ENCODE peak calls at places on chromosomes 4 and X, in seven cellular contexts. Y is colonic mucosa, D is DND-41, S is psoas muscle, L is Calu3, O is GM20000, G is fibroblast of the aortic adventitia. V is an unnamed sample.

GRCh38 chrX:15418041-15418706 is 34.0 kb upstream of the VEGFD start:
- DNase-seq in Y (no peak), D (no peak), S (no peak), L (no peak), O (no peak), G (peak), V (no peak)

GRCh38 chr4:40258624-40259023 is 61.8 kb downstream of the RHOH start:
- DNase-seq in Y (no peak), D (no peak), S (no peak), L (no peak), O (no peak), G (no peak), V (no peak)

GRCh38 chrX:24396236-24396929 is 35.9 kb downstream of the SUPT20HL1 start:
- DNase-seq in Y (no peak), D (no peak), S (no peak), L (no peak), O (no peak), G (peak), V (no peak)

GRCh38 chr4:48331577-48332340 is 9.6 kb upstream of the SLAIN2 start:
- DNase-seq in Y (no peak), D (no peak), S (no peak), L (no peak), O (no peak), G (peak), V (no peak)

GRCh38 chr4:105715692-105716278 is 7.2 kb downstream of the GSTCD start:
- DNase-seq in Y (no peak), D (no peak), S (no peak), L (no peak), O (peak), G (peak), V (no peak)

GRCh38 chr4:93983133-93983532 is 154.6 kb downstream of the ATOH1 start:
- DNase-seq in Y (no peak), D (no peak), S (no peak), L (no peak), O (peak), G (no peak), V (no peak)

GRCh38 chrX:11666180-11666579 is 460 bp upstream of the ARHGAP6 start:
- DNase-seq in Y (no peak), D (no peak), S (no peak), L (no peak), O (peak), G (no peak), V (no peak)

GRCh38 chrX:66635360-66635759 is 3.5 kb downstream of the EDA2R start:
- DNase-seq in Y (no peak), D (no peak), S (no peak), L (no peak), O (no peak), G (peak), V (no peak)

GRCh38 chrX:54640721-54641120 is 110.7 kb downstream of the GNL3L start:
- DNase-seq in Y (no peak), D (no peak), S (peak), L (no peak), O (no peak), G (no peak), V (no peak)

GRCh38 chr4:26992657-26993361 is 132.2 kb downstream of the STIM2 start:
- DNase-seq in Y (no peak), D (no peak), S (no peak), L (no peak), O (peak), G (peak), V (peak)

GRCh38 chr4:180296036-180296599 is 1947.1 kb upstream of the TENM3 start:
- DNase-seq in Y (no peak), D (no peak), S (no peak), L (no peak), O (no peak), G (no peak), V (no peak)

GRCh38 chr4:6917445-6918241 is 8.0 kb downstream of the TBC1D14 start:
- DNase-seq in Y (peak), D (no peak), S (peak), L (peak), O (peak), G (no peak), V (peak)

GRCh38 chr4:56468097-56468422 is 643 bp downstream of the SRP72 start:
- DNase-seq in Y (peak), D (peak), S (no peak), L (no peak), O (peak), G (no peak), V (no peak)

GRCh38 chr4:139988863-139989765 is 164.9 kb downstream of the MAML3 start:
- DNase-seq in Y (no peak), D (no peak), S (peak), L (peak), O (no peak), G (peak), V (peak)

GRCh38 chr4:81165853-81166430 is 49.1 kb downstream of the PRKG2 start:
- DNase-seq in Y (no peak), D (no peak), S (peak), L (no peak), O (no peak), G (peak), V (no peak)

GRCh38 chr4:60757986-60758385 is 442.1 kb upstream of the ADGRL3 start:
- DNase-seq in Y (no peak), D (no peak), S (no peak), L (no peak), O (no peak), G (peak), V (no peak)

GRCh38 chr4:137310593-137311490 is 221.5 kb downstream of the PCDH18 start:
- DNase-seq in Y (no peak), D (no peak), S (no peak), L (no peak), O (no peak), G (peak), V (no peak)

GRCh38 chrX:39967348-39967747 is 130.4 kb downstream of the BCOR start:
- DNase-seq in Y (no peak), D (no peak), S (no peak), L (no peak), O (no peak), G (no peak), V (no peak)

GRCh38 chrX:153684447-153685178 is 3.1 kb upstream of the SLC6A8 start:
- DNase-seq in Y (no peak), D (no peak), S (peak), L (no peak), O (no peak), G (no peak), V (no peak)

GRCh38 chrX:106718709-106719108 is 7.8 kb upstream of the RNF128 start:
- DNase-seq in Y (no peak), D (no peak), S (no peak), L (peak), O (no peak), G (no peak), V (no peak)

GRCh38 chrX:2374086-2374485 is 126.7 kb downstream of the DHRSX start:
- DNase-seq in Y (no peak), D (no peak), S (no peak), L (no peak), O (no peak), G (peak), V (no peak)

GRCh38 chr4:138845051-138845450 is 170.5 kb upstream of the NOCT start:
- DNase-seq in Y (no peak), D (no peak), S (no peak), L (no peak), O (no peak), G (no peak), V (no peak)

GRCh38 chrX:72714471-72714916 is 388 bp upstream of the PHKA1 start:
- DNase-seq in Y (peak), D (no peak), S (peak), L (peak), O (no peak), G (peak), V (peak)

GRCh38 chr4:98516042-98516440 is 142.4 kb downstream of the TSPAN5 start:
- DNase-seq in Y (no peak), D (no peak), S (no peak), L (no peak), O (no peak), G (peak), V (no peak)

GRCh38 chr4:14620567-14621138 is 381.6 kb upstream of the CPEB2 start:
- DNase-seq in Y (no peak), D (no peak), S (no peak), L (no peak), O (no peak), G (no peak), V (no peak)

GRCh38 chr4:184267206-184267608 is 49.5 kb upstream of the ENPP6 start:
- DNase-seq in Y (no peak), D (no peak), S (no peak), L (no peak), O (no peak), G (no peak), V (no peak)

GRCh38 chrX:4451591-4451990 is 738.1 kb upstream of the PRKX start:
- DNase-seq in Y (no peak), D (no peak), S (no peak), L (no peak), O (no peak), G (no peak), V (no peak)

GRCh38 chr4:15336410-15337184 is 91.2 kb upstream of the C1QTNF7 start:
- DNase-seq in Y (no peak), D (no peak), S (no peak), L (peak), O (no peak), G (no peak), V (no peak)

GRCh38 chr4:139904406-139904805 is 238.8 kb downstream of the MGST2 start:
- DNase-seq in Y (no peak), D (no peak), S (no peak), L (no peak), O (no peak), G (no peak), V (no peak)

GRCh38 chr4:168560184-168560834 is 63.5 kb downstream of the PALLD start:
- DNase-seq in Y (peak), D (no peak), S (no peak), L (peak), O (no peak), G (peak), V (no peak)

GRCh38 chr4:124018383-124019317 is 622.1 kb downstream of the SPRY1 start:
- DNase-seq in Y (no peak), D (no peak), S (peak), L (no peak), O (peak), G (peak), V (peak)

GRCh38 chr4:69323284-69323683 is 43.0 kb downstream of the UGT2B28 start:
- DNase-seq in Y (no peak), D (no peak), S (no peak), L (no peak), O (no peak), G (no peak), V (no peak)

GRCh38 chr4:69322055-69322454 is 41.8 kb downstream of the UGT2B28 start:
- DNase-seq in Y (no peak), D (no peak), S (no peak), L (no peak), O (no peak), G (peak), V (no peak)

DNA sequence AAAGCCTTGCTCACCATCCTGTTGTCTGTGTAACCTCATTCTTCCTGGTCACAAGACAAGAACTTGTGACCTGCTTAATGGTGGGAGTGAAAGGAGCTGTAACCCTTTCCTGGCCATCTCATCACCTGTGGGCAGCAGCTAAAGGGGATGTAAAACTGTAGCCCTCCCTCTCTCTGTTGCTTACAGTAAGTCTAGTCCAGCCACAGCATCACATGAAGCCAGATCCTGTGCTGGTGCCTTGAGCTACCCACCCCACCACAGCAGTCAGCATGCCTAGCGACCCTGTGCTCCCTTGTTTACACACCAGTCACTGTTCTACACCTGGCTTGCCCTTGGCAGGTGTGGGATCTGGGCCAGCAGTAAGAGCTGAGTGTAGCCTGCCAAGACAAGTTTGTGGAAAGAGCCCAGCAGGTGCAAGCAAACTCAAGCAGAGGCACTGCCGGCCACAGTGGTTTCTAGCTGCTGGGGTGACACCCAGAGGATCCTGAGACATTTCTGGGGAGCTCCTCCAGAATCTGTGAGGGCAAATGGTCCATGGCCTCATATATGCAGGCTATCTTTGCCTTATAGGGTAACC is 41.0 kb downstream of the UGT2B28 start:
- DNase-seq in Y (no peak), D (no peak), S (no peak), L (no peak), O (no peak), G (no peak), V (no peak)
- TF ChIP-seq CTCF in Y (no peak), D (no peak), S (no peak), L (no peak), O (no peak), G (no peak), V (no peak)

DNA sequence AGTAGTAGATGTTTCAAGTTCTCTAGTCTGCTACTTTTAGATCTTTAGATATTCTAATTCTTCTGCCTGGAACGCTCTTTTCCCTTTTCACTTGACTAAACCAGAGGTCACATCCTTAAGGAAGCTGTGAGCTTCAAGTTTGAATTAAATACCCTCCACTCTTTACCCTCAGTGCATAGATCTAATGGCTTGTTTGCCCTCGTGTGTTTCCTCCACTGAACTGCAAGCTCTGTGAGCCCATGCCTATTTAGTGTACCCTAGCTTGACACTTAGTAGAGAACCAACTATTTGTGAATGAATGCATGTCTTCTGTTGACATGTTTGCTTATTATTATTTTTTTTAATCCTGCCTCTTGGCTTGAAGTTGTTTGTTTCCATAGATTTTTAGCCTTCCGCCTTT is 138.3 kb downstream of the PDE5A start:
- DNase-seq in Y (no peak), D (no peak), S (no peak), L (no peak), O (no peak), G (peak), V (no peak)
- TF ChIP-seq CTCF in Y (no peak), D (peak), S (no peak), L (no peak), O (no peak), G (no peak), V (no peak)

GRCh38 chr4:127549521-127549920 is 83.2 kb upstream of the INTU start:
- DNase-seq in Y (no peak), D (no peak), S (no peak), L (no peak), O (no peak), G (no peak), V (no peak)

GRCh38 chr4:127540497-127541026 is 92.2 kb upstream of the INTU start:
- DNase-seq in Y (no peak), D (no peak), S (no peak), L (no peak), O (no peak), G (no peak), V (no peak)

GRCh38 chr4:127545271-127545670 is 87.5 kb upstream of the INTU start:
- DNase-seq in Y (no peak), D (no peak), S (no peak), L (no peak), O (no peak), G (no peak), V (no peak)
- TF ChIP-seq CTCF in Y (no peak), D (no peak), S (no peak), L (no peak), O (no peak), G (no peak), V (no peak)

DNA sequence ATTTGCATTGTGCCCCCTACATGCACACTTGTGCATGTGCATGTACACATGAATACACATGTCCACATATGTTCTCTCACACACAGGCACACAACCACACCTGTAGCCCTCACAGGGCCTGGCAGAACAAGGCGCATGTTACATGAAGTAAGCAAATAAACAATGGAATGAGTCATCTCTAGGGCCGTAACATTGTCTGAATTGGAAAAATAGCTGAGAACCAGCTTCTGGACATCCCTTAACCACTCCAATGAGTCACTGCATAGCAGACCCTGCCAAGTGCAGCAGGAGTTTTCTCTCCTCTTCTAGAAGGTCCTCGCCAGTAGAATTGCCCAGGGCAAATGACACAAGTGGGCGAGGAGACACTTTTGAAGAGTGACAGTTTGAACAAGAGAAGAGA is 66.1 kb downstream of the MAGEA10 start:
- DNase-seq in Y (no peak), D (no peak), S (no peak), L (peak), O (no peak), G (peak), V (no peak)
- TF ChIP-seq CTCF in Y (no peak), D (no peak), S (no peak), L (no peak), O (no peak), G (peak), V (no peak)

DNA sequence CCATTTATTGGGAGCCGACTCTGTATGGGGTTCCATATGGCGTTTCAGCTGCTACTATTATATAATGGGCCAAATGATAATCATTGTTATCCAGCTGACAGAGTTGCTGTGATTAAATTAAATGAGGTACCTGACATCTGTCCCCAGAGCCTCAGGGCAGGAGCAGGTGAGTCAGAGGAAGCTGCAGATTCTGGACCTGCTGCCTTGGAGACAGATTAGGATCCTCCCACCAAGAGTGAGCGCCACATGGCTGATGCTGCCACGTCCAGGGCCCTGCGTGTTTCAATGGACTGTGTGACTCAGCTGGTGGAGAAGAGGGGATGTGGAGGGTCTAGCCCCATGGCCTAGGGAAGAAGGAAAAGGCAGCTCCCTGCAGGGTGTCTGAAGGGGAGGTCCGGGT is 28.3 kb upstream of the UXT start:
- DNase-seq in Y (no peak), D (no peak), S (no peak), L (no peak), O (no peak), G (no peak), V (no peak)
- TF ChIP-seq CTCF in Y (no peak), D (no peak), S (no peak), L (no peak), O (no peak), G (no peak), V (no peak)

DNA sequence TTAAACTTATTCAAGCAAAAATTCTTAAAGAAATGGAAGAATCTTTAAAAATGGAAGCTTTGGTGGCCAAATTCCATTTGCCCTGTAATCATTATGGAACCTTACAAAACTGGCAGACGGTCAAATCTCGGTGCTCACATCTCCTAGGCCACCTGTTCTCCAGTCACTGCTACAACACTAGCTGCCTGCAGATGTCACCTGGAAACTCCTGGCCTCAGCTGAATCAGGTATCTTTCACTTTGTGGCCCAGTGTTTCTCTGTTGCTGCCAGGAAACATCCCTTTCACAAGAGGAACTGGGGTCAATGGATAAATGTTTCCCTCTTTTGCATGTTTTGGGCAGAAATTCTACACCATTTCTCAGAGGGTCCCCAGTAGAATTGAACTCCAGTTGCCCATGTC is 4.2 kb upstream of the CXCL3 start:
- DNase-seq in Y (peak), D (no peak), S (no peak), L (peak), O (no peak), G (no peak), V (no peak)
- TF ChIP-seq CTCF in Y (no peak), D (no peak), S (no peak), L (no peak), O (no peak), G (no peak), V (no peak)